ENCODE peak calls at places on chromosomes 12 and 14, in six cellular contexts. U, M, L, J, Y and V are unnamed samples.

GRCh38 chr14:21476526-21476924 is 234 bp downstream of the RAB2B start:
- DNase-seq in Y (peak), L (no peak), M (peak), J (peak), U (peak), V (no peak)

GRCh38 chr12:15966426-15966825 is 55.3 kb downstream of the DERA start:
- DNase-seq in L (no peak), M (no peak), U (no peak), Y (no peak), J (no peak), V (no peak)

GRCh38 chr14:49586673-49587460 is 687 bp upstream of the RPS29 start:
- DNase-seq in U (peak), Y (peak), L (peak), M (peak), J (peak), V (peak)

GRCh38 chr14:49551569-49551968 is 34.6 kb downstream of the RPS29 start:
- DNase-seq in Y (no peak), U (no peak), M (no peak), L (no peak), J (no peak), V (no peak)

GRCh38 chr12:39937119-39937518 is 168.8 kb downstream of the SLC2A13 start:
- DNase-seq in Y (no peak), L (no peak), U (no peak), J (no peak), M (no peak), V (no peak)

GRCh38 chr12:45260854-45261253 is 45.0 kb downstream of the ANO6 start:
- DNase-seq in U (no peak), J (no peak), M (no peak), Y (no peak), L (no peak), V (no peak)

GRCh38 chr12:108371801-108372344 is 32.8 kb upstream of the CMKLR1 start:
- DNase-seq in Y (no peak), L (no peak), U (no peak), M (no peak), J (no peak), V (no peak)

GRCh38 chr12:64171715-64172114 is 50.4 kb downstream of the KICS2 start:
- DNase-seq in U (no peak), M (no peak), L (no peak), J (no peak), Y (no peak), V (no peak)

GRCh38 chr12:120367924-120368788 is 808 bp downstream of the MSI1 start:
- DNase-seq in M (peak), L (no peak), J (no peak), U (peak), Y (peak), V (no peak)

GRCh38 chr12:79547735-79548347 is 142.9 kb downstream of the PAWR start:
- DNase-seq in Y (peak), M (peak), U (peak), J (peak), L (peak), V (peak)